ENCODE peak calls at places on chromosomes 4 and X, in four cellular contexts. R is right lobe of liver, F is mammary epithelial cell, Z is heart right ventricle. O is an unnamed sample.
A peak's percentile ranks its signal among the peaks of the same experiment; 100 is the strongest.

GRCh38 chr4:56757821-56758400 is 63.6 kb downstream of the SPINK2 start:
- DNase-seq in R (no peak), Z (peak; percentile 9), F (no peak), O (peak; percentile 72)

GRCh38 chr4:7154351-7154981 is 37.9 kb upstream of the SORCS2 start:
- DNase-seq in Z (no peak), F (no peak), R (no peak), O (no peak)

GRCh38 chr4:128536746-128537145 is 249.1 kb upstream of the PGRMC2 start:
- DNase-seq in R (no peak), F (no peak), Z (no peak), O (no peak)

GRCh38 chr4:80125252-80126177 is 52.5 kb upstream of the ANTXR2 start:
- DNase-seq in F (peak; percentile 31), Z (no peak), R (no peak), O (no peak)

GRCh38 chrX:9037296-9037695 is 3.4 kb upstream of the FAM9B start:
- DNase-seq in Z (no peak), R (no peak), F (no peak), O (no peak)

GRCh38 chr4:87017580-87018061 is 82.8 kb downstream of the AFF1 start:
- DNase-seq in F (no peak), R (no peak), Z (no peak), O (no peak)

GRCh38 chr4:183057255-183057654 is 41.8 kb upstream of the WWC2 start:
- DNase-seq in R (no peak), F (no peak), Z (no peak), O (no peak)

GRCh38 chrX:107718156-107718621 is 57.4 kb downstream of the TSC22D3 start:
- DNase-seq in R (peak; percentile 70), F (peak; percentile 69), Z (no peak), O (peak; percentile 76)

GRCh38 chr4:6884341-6884870 is 25.2 kb upstream of the TBC1D14 start:
- DNase-seq in Z (no peak), R (no peak), F (no peak), O (no peak)

GRCh38 chr4:77045490-77045889 is 30.3 kb downstream of the CCNI start:
- DNase-seq in Z (no peak), R (no peak), F (no peak), O (no peak)

GRCh38 chrX:64186974-64187761 is 18.3 kb downstream of the AMER1 start:
- DNase-seq in Z (peak; percentile 14), R (no peak), F (no peak), O (no peak)

GRCh38 chr4:82097504-82097903 is 276.3 kb downstream of the HNRNPD start:
- DNase-seq in F (no peak), Z (no peak), R (no peak), O (no peak)

GRCh38 chr4:8067274-8067936 is 91.2 kb downstream of the ABLIM2 start:
- DNase-seq in Z (peak; percentile 35), R (no peak), F (no peak), O (no peak)

GRCh38 chr4:38940476-38940875 is 72.9 kb downstream of the FAM114A1 start:
- DNase-seq in Z (no peak), F (no peak), R (no peak), O (no peak)

DNA sequence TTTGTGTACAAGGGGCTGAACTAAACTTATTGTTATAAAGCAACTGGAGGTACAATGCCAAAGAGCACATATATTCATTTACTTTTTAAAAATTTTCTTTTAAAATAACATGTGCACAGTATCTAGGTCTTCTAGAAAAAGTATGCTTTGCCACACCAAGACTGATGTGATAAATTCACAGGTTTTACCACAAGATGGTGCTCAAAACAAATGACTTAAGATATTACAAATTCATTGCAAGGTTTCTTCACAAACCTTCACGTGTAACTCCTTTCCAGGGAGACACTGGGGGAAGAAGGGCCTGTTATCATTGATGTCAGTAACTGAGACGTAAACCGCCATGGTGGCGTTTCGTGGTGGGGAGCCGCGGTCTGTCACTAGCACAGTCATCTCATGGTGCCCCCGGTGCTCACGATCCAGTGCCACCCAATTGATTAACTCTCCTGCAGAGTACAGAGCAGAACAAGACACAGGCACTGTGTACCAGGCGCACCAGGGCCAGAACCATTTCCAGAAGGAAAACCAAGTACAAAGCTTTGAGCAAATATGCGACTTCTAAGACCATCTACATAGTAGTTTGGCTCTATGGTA is 162.2 kb downstream of the DCHS2 start:
- DNase-seq in F (peak; percentile 21), R (no peak), Z (no peak), O (no peak)
- H3K4me3 ChIP-seq in F (no peak overlapping the region), R (no peak overlapping the region), Z (no peak overlapping the region), O (no peak overlapping the region)

GRCh38 chrX:112008724-112009123 is 73.9 kb downstream of the TRPC5 start:
- DNase-seq in Z (no peak), F (no peak), R (no peak), O (no peak)

DNA sequence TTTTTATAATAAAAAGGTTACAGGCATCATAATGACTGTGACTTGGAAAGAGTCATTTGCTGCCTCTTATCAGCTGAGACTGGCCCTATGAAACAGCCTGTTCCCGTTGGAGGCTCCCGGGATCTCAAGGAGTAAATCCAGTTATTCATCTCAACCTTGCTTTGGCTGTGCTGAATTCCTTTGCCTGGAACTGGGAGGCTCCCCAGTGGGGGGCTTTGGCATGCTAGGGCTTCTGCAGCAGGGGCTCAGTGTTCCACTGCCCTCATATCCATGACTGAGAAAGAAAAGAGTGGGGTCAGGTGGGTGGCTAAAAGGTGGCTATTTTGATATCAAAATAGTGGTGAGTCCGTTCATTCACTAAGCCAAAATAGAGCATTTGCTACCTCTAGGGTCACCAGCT is 71.2 kb downstream of the TRPC5 start:
- DNase-seq in R (no peak), Z (no peak), F (no peak), O (no peak)
- H3K4me1 ChIP-seq in R (no peaks in the 10 kb centered on the region), Z (no peaks in the 10 kb centered on the region), F (no peaks in the 10 kb centered on the region), O (no peaks in the 10 kb centered on the region)

DNA sequence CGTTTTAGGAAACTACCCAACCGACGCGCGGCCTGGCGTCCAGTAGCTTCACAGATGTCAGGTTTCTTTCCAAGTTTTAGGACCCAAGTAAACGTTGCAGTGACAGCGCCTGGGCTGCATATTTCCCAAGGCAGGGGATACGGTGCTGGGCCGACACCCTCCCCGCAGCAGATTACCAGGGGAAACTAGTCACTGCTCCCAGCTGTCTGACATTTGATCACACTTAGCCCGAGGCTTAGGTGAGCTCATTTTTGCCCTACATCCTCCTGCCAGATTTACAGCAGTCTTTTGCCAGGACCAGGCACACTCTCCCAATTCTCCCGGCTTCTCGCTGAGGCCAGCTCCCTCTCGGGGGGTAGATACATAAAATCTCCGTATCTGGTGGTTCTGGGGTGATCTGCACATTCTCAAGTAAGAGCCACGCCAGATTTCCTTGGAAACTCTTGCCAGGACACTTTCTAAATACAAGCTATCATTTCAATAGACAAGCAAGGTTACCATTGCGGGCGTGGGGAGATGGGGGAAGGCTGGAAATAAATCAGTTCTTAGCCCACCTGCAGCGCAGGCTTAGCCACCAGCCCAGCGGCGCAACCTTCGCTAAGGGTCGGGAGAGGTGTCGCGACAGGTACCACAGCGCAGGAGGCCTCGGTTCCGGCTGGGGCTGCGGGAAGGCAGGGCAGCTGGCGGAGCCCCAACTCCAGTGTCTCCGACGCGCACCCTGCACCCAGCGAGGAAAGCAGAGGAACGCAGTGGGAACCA is 2.5 kb upstream of the SOX3 start:
- DNase-seq in Z (no peak), R (no peak), F (peak; percentile 5), O (no peak)
- H3K4me3 ChIP-seq in Z (no peak overlapping the region), R (no peak overlapping the region), F (no peak overlapping the region), O (no peak overlapping the region)

GRCh38 chr4:41571422-41571821 is 33.5 kb downstream of the LIMCH1 start:
- DNase-seq in F (no peak), R (no peak), Z (no peak), O (no peak)

GRCh38 chr4:41561241-41561640 is 23.3 kb downstream of the LIMCH1 start:
- DNase-seq in R (no peak), Z (no peak), F (no peak), O (no peak)

GRCh38 chr4:41569957-41570356 is 32.0 kb downstream of the LIMCH1 start:
- DNase-seq in F (no peak), R (no peak), Z (peak; percentile 33), O (no peak)

GRCh38 chr4:41572414-41572986 is 34.5 kb downstream of the LIMCH1 start:
- DNase-seq in Z (no peak), R (no peak), F (no peak), O (no peak)

GRCh38 chr4:41567186-41567585 is 29.2 kb downstream of the LIMCH1 start:
- DNase-seq in Z (no peak), F (no peak), R (no peak), O (no peak)
- H3K4me1 ChIP-seq in Z (peaks cover 87% of the 10 kb centered on the region), F (no peaks in the 10 kb centered on the region), R (no peaks in the 10 kb centered on the region), O (peaks cover 10% of the 10 kb centered on the region)

O was measured in aorta.